ENCODE peak calls at places on chromosome 4, in eight cellular contexts. J, R, A, B, X, Z, E and U are unnamed samples.

GRCh38 chr4:6419452-6420028 is 52.9 kb downstream of the PPP2R2C start:
- DNase-seq in J (no peak), R (no peak), A (peak), B (no peak), X (no peak), Z (no peak), E (no peak), U (no peak)

GRCh38 chr4:52512291-52512690 is 146.8 kb downstream of the USP46 start:
- DNase-seq in J (no peak), R (no peak), A (no peak), B (no peak), X (no peak), Z (no peak), E (no peak), U (no peak)

GRCh38 chr4:16858275-16858752 is 40.1 kb downstream of the LDB2 start:
- DNase-seq in J (peak), R (no peak), A (no peak), B (no peak), X (peak), Z (no peak), E (no peak), U (no peak)

GRCh38 chr4:76251448-76252270 is at the start of gene FAM47E:
- DNase-seq in J (peak), R (peak), A (peak), B (peak), X (peak), Z (no peak), E (peak), U (peak)

GRCh38 chr4:87465739-87466366 is 43.5 kb downstream of the NUDT9 start:
- DNase-seq in J (peak), R (no peak), A (peak), B (peak), X (peak), Z (no peak), E (no peak), U (peak)

GRCh38 chr4:41746440-41747229 is 1.9 kb downstream of the PHOX2B start:
- DNase-seq in J (no peak), R (no peak), A (no peak), B (no peak), X (no peak), Z (no peak), E (no peak), U (no peak)

GRCh38 chr4:1578968-1579833 is 104.9 kb downstream of the FAM53A start:
- DNase-seq in J (peak), R (no peak), A (peak), B (peak), X (peak), Z (peak), E (peak), U (peak)

GRCh38 chr4:180486342-180486741 is 1756.9 kb upstream of the TENM3 start:
- DNase-seq in J (no peak), R (no peak), A (no peak), B (no peak), X (no peak), Z (no peak), E (no peak), U (no peak)

GRCh38 chr4:48315728-48316630 is 25.4 kb upstream of the SLAIN2 start:
- DNase-seq in J (peak), R (peak), A (peak), B (peak), X (peak), Z (no peak), E (no peak), U (peak)

GRCh38 chr4:128782076-128782715 is 27.3 kb upstream of the JADE1 start:
- DNase-seq in J (peak), R (no peak), A (no peak), B (no peak), X (no peak), Z (peak), E (peak), U (no peak)

GRCh38 chr4:90209922-90210321 is 82.7 kb downstream of the CCSER1 start:
- DNase-seq in J (no peak), R (no peak), A (no peak), B (no peak), X (peak), Z (no peak), E (no peak), U (peak)

GRCh38 chr4:155599596-155599995 is 67.1 kb upstream of the GUCY1A1 start:
- DNase-seq in J (no peak), R (no peak), A (peak), B (no peak), X (peak), Z (no peak), E (no peak), U (no peak)

GRCh38 chr4:137378393-137379290 is 153.7 kb downstream of the PCDH18 start:
- DNase-seq in J (no peak), R (no peak), A (no peak), B (no peak), X (no peak), Z (no peak), E (no peak), U (no peak)

GRCh38 chr4:6633091-6633906 is 7.2 kb upstream of the MRFAP1 start:
- DNase-seq in J (peak), R (no peak), A (no peak), B (no peak), X (no peak), Z (no peak), E (no peak), U (no peak)

GRCh38 chr4:106270708-106271107 is 45.3 kb downstream of the TBCK start:
- DNase-seq in J (no peak), R (no peak), A (no peak), B (no peak), X (peak), Z (no peak), E (no peak), U (no peak)

GRCh38 chr4:6777636-6778281 is 4.8 kb upstream of the KIAA0232 start:
- DNase-seq in J (no peak), R (no peak), A (no peak), B (no peak), X (no peak), Z (no peak), E (no peak), U (no peak)

GRCh38 chr4:25702848-25703247 is 47.2 kb downstream of the SLC34A2 start:
- DNase-seq in J (peak), R (no peak), A (peak), B (no peak), X (no peak), Z (no peak), E (no peak), U (no peak)

GRCh38 chr4:5206391-5206790 is 155.1 kb downstream of the STK32B start:
- DNase-seq in J (peak), R (peak), A (peak), B (no peak), X (no peak), Z (no peak), E (no peak), U (no peak)

GRCh38 chr4:62006108-62006507 is 806.0 kb downstream of the ADGRL3 start:
- DNase-seq in J (no peak), R (no peak), A (no peak), B (no peak), X (no peak), Z (no peak), E (no peak), U (no peak)

GRCh38 chr4:10173039-10173753 is 56.6 kb upstream of the WDR1 start:
- DNase-seq in J (peak), R (no peak), A (peak), B (no peak), X (peak), Z (no peak), E (no peak), U (peak)

GRCh38 chr4:176872461-176872860 is 79.7 kb upstream of the VEGFC start:
- DNase-seq in J (peak), R (no peak), A (no peak), B (no peak), X (no peak), Z (no peak), E (no peak), U (no peak)

GRCh38 chr4:189278559-189279165 is 662.0 kb upstream of the FRG1 start:
- DNase-seq in J (no peak), R (no peak), A (no peak), B (no peak), X (no peak), Z (no peak), E (no peak), U (no peak)

GRCh38 chr4:139609647-139610046 is 53.6 kb upstream of the SETD7 start:
- DNase-seq in J (peak), R (no peak), A (peak), B (no peak), X (peak), Z (no peak), E (no peak), U (no peak)

GRCh38 chr4:40648141-40648540 is 18.5 kb upstream of the RBM47 start:
- DNase-seq in J (no peak), R (no peak), A (no peak), B (no peak), X (no peak), Z (no peak), E (no peak), U (no peak)

GRCh38 chr4:84804126-84804525 is 162.4 kb downstream of the WDFY3 start:
- DNase-seq in J (peak), R (no peak), A (no peak), B (no peak), X (no peak), Z (no peak), E (no peak), U (no peak)

GRCh38 chr4:83071116-83071515 is 36.1 kb downstream of the COPS4 start:
- DNase-seq in J (peak), R (no peak), A (peak), B (no peak), X (peak), Z (no peak), E (no peak), U (no peak)

GRCh38 chr4:41076481-41076880 is 137.9 kb downstream of the APBB2 start:
- DNase-seq in J (no peak), R (no peak), A (no peak), B (no peak), X (no peak), Z (no peak), E (no peak), U (no peak)

GRCh38 chr4:173998471-173999144 is 284.9 kb downstream of the FBXO8 start:
- DNase-seq in J (no peak), R (no peak), A (no peak), B (no peak), X (no peak), Z (no peak), E (no peak), U (no peak)

GRCh38 chr4:184568770-184569169 is 80.5 kb downstream of the CASP3 start:
- DNase-seq in J (no peak), R (no peak), A (no peak), B (no peak), X (peak), Z (no peak), E (no peak), U (no peak)

GRCh38 chr4:140156529-140157171 is 2.7 kb upstream of the MAML3 start:
- DNase-seq in J (no peak), R (no peak), A (no peak), B (no peak), X (no peak), Z (no peak), E (no peak), U (no peak)

GRCh38 chr4:37865450-37865849 is 25.4 kb upstream of the TBC1D1 start:
- DNase-seq in J (no peak), R (no peak), A (no peak), B (no peak), X (no peak), Z (no peak), E (no peak), U (no peak)

GRCh38 chr4:111228396-111228795 is 605.5 kb upstream of the PITX2 start:
- DNase-seq in J (peak), R (no peak), A (peak), B (no peak), X (no peak), Z (no peak), E (no peak), U (no peak)

GRCh38 chr4:82217986-82218715 is 155.6 kb downstream of the HNRNPD start:
- DNase-seq in J (no peak), R (no peak), A (no peak), B (peak), X (no peak), Z (no peak), E (no peak), U (peak)